ENCODE peak calls at places on chromosome 14, in seven cellular contexts. W is dorsolateral prefrontal cortex, O is A549, V is keratinocyte, A is neural progenitor cell, Y is adrenal gland, F is GM12865. T is an unnamed sample.
A peak's percentile ranks its signal among the peaks of the same experiment; 100 is the strongest.

GRCh38 chr14:69663322-69663686 is 51.9 kb downstream of the SUSD6 start:
- DNase-seq in O (no peak), F (no peak), A (no peak), W (no peak), Y (no peak), V (no peak), T (no peak)

GRCh38 chr14:54564799-54565235 is 2.1 kb upstream of the SAMD4A start:
- DNase-seq in F (no peak), Y (peak; percentile 50), V (no peak), O (peak; percentile 66), A (peak; percentile 34), W (no peak), T (no peak)

GRCh38 chr14:51180577-51180976 is 59.5 kb upstream of the TMX1 start:
- DNase-seq in A (no peak), O (no peak), Y (no peak), W (no peak), V (no peak), F (peak; percentile 65), T (no peak)

GRCh38 chr14:99146991-99147740 is 124.8 kb downstream of the BCL11B start:
- DNase-seq in A (no peak), Y (no peak), F (no peak), W (no peak), V (no peak), O (no peak), T (no peak)

GRCh38 chr14:58131386-58131785 is 20.6 kb downstream of the ARMH4 start:
- DNase-seq in O (peak; percentile 10), V (no peak), W (no peak), F (no peak), A (no peak), Y (no peak), T (no peak)

GRCh38 chr14:73761621-73762355 is 47.6 kb upstream of the PNMA1 start:
- DNase-seq in W (no peak), O (no peak), Y (no peak), V (no peak), F (peak; percentile 54), A (no peak), T (no peak)

GRCh38 chr14:58298477-58298879 is at the start of gene ARID4A:
- DNase-seq in Y (peak; percentile 96), O (no peak), V (no peak), F (no peak), A (no peak), W (peak; percentile 93), T (peak; percentile 85)

GRCh38 chr14:104297313-104297704 is 158.9 kb downstream of the KIF26A start:
- DNase-seq in F (no peak), V (no peak), O (no peak), W (peak; percentile 22), Y (no peak), A (no peak), T (no peak)

GRCh38 chr14:89013098-89013504 is 188.7 kb downstream of the TTC8 start:
- DNase-seq in Y (no peak), W (no peak), F (peak; percentile 32), O (peak; percentile 87), V (no peak), A (peak; percentile 25), T (no peak)
- TF ChIP-seq CTCF in Y (no peak), W (peak; percentile 8), F (no peak), O (peak; percentile 47), V (no peak), A (peak; percentile 36), T (no peak)

GRCh38 chr14:52551696-52552062 is 626 bp downstream of the TXNDC16 start:
- DNase-seq in O (peak; percentile 30), W (no peak), V (no peak), F (peak; percentile 32), A (peak; percentile 13), Y (peak; percentile 4), T (no peak)
- TF ChIP-seq CTCF in O (peak; percentile 47), W (peak; percentile 26), V (peak; percentile 12), F (peak; percentile 17), A (peak; percentile 31), Y (no peak), T (no peak)

DNA sequence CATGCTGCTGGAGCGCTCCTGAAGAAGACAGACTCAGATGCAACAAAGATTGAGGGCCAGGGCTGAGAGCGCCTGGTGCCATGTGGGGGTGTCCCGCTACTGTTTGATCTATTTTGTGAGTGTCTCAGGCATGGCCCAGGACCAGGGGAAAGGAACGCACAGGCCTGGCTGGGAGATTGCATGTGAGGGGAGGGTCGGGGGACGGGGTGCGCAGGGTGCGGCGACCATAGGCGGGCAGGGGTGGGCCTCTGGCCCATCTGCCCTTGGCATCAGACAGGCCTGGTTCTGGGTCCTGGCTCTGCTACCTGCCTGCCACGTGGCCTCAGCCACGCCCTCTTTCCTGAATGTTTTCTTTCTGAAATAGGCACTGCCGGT is 47.5 kb downstream of the BEGAIN start:
- DNase-seq in F (no peak), A (no peak), V (no peak), Y (no peak), W (no peak), O (no peak), T (no peak)
- TF ChIP-seq CTCF in F (no peak), A (no peak), V (no peak), Y (no peak), W (no peak), O (no peak), T (no peak)

GRCh38 chr14:60195179-60195810 is 30.1 kb upstream of the DHRS7 start:
- DNase-seq in F (peak; percentile 57), A (peak; percentile 14), V (no peak), W (no peak), O (peak; percentile 7), Y (no peak), T (no peak)
- TF ChIP-seq CTCF in F (peak; percentile 52), A (peak; percentile 28), V (no peak), W (no peak), O (no peak), Y (no peak), T (no peak)

GRCh38 chr14:21252149-21252548 is 17.1 kb downstream of the HNRNPC start:
- DNase-seq in O (no peak), Y (no peak), F (no peak), V (no peak), W (no peak), A (no peak), T (no peak)
- TF ChIP-seq CTCF in O (no peak), Y (no peak), F (no peak), V (no peak), W (no peak), A (no peak), T (no peak)

GRCh38 chr14:85867450-85867849 is 337.5 kb downstream of the FLRT2 start:
- DNase-seq in F (no peak), V (no peak), W (no peak), O (peak; percentile 17), A (no peak), Y (no peak), T (no peak)
- TF ChIP-seq CTCF in F (no peak), V (no peak), W (no peak), O (no peak), A (peak; percentile 12), Y (no peak), T (no peak)

GRCh38 chr14:77213657-77214016 is 32.0 kb downstream of the TMEM63C start:
- DNase-seq in Y (no peak), O (no peak), V (no peak), W (no peak), F (no peak), A (no peak), T (no peak)
- TF ChIP-seq CTCF in Y (no peak), O (no peak), V (no peak), W (no peak), F (no peak), A (no peak), T (no peak)